ENCODE peak calls at places on chromosomes 16 and 17, in nine cellular contexts. One of them, this sample, is unnamed.

GRCh38 chr16:89349947-89350633 is 132.6 kb downstream of the ZNF778 start:
- DNase-seq in skeletal muscle cell: no peak
- DNase-seq in tibial artery: no peak
- DNase-seq in heart left ventricle: no peak
- DNase-seq in CD8-positive, alpha-beta memory T cell: no peak
- DNase-seq in IMR-90: no peak
- DNase-seq in fibroblast of pulmonary artery: no peak
- DNase-seq in GM06990: no peak
- DNase-seq in uterus: no peak
- DNase-seq in this sample: no peak

GRCh38 chr16:371729-372521 is 1.6 kb upstream of the MRPL28 start:
- DNase-seq in GM06990: no peak
- DNase-seq in CD8-positive, alpha-beta memory T cell: no peak
- DNase-seq in uterus: no peak
- DNase-seq in fibroblast of pulmonary artery: no peak
- DNase-seq in tibial artery: no peak
- DNase-seq in heart left ventricle: no peak
- DNase-seq in skeletal muscle cell: no peak
- DNase-seq in IMR-90: no peak
- DNase-seq in this sample: no peak

GRCh38 chr17:7004398-7005253 is 7.8 kb upstream of the RNASEK start:
- DNase-seq in fibroblast of pulmonary artery: peak; percentile 69
- DNase-seq in uterus: no peak
- DNase-seq in heart left ventricle: no peak
- DNase-seq in IMR-90: peak; percentile 54
- DNase-seq in CD8-positive, alpha-beta memory T cell: no peak
- DNase-seq in GM06990: no peak
- DNase-seq in skeletal muscle cell: no peak
- DNase-seq in tibial artery: no peak
- DNase-seq in this sample: peak; percentile 53

GRCh38 chr17:58626905-58627304 is 64.9 kb downstream of the TEX14 start:
- DNase-seq in tibial artery: no peak
- DNase-seq in GM06990: no peak
- DNase-seq in skeletal muscle cell: no peak
- DNase-seq in heart left ventricle: no peak
- DNase-seq in IMR-90: no peak
- DNase-seq in fibroblast of pulmonary artery: no peak
- DNase-seq in CD8-positive, alpha-beta memory T cell: no peak
- DNase-seq in uterus: no peak
- DNase-seq in this sample: no peak

GRCh38 chr17:8158267-8159031 is 4.3 kb downstream of the VAMP2 start:
- DNase-seq in IMR-90: peak; percentile 87
- DNase-seq in uterus: peak; percentile 95
- DNase-seq in heart left ventricle: peak; percentile 92
- DNase-seq in fibroblast of pulmonary artery: peak; percentile 94
- DNase-seq in skeletal muscle cell: no peak
- DNase-seq in GM06990: peak; percentile 57
- DNase-seq in tibial artery: peak; percentile 95
- DNase-seq in CD8-positive, alpha-beta memory T cell: peak; percentile 81
- DNase-seq in this sample: peak; percentile 92

GRCh38 chr17:60901806-60902205 is 224.2 kb downstream of the BCAS3 start:
- DNase-seq in uterus: no peak
- DNase-seq in CD8-positive, alpha-beta memory T cell: no peak
- DNase-seq in fibroblast of pulmonary artery: peak; percentile 72
- DNase-seq in IMR-90: peak; percentile 81
- DNase-seq in GM06990: no peak
- DNase-seq in skeletal muscle cell: no peak
- DNase-seq in heart left ventricle: no peak
- DNase-seq in tibial artery: no peak
- DNase-seq in this sample: peak; percentile 42

GRCh38 chr16:16092925-16093624 is 130.2 kb downstream of the ABCC6 start:
- DNase-seq in tibial artery: no peak
- DNase-seq in GM06990: no peak
- DNase-seq in CD8-positive, alpha-beta memory T cell: no peak
- DNase-seq in uterus: peak; percentile 53
- DNase-seq in skeletal muscle cell: peak; percentile 34
- DNase-seq in heart left ventricle: no peak
- DNase-seq in fibroblast of pulmonary artery: peak; percentile 48
- DNase-seq in IMR-90: peak; percentile 77
- DNase-seq in this sample: peak; percentile 29

GRCh38 chr16:53207810-53208752 is 153.3 kb downstream of the CHD9 start:
- DNase-seq in fibroblast of pulmonary artery: peak; percentile 89
- DNase-seq in CD8-positive, alpha-beta memory T cell: no peak
- DNase-seq in heart left ventricle: peak; percentile 41
- DNase-seq in uterus: peak; percentile 41
- DNase-seq in tibial artery: no peak
- DNase-seq in IMR-90: peak; percentile 83
- DNase-seq in GM06990: peak; percentile 62
- DNase-seq in skeletal muscle cell: peak; percentile 51
- DNase-seq in this sample: peak; percentile 85

GRCh38 chr16:2008009-2008526 is 1.6 kb downstream of the ZNF598 start:
- DNase-seq in uterus: no peak
- DNase-seq in tibial artery: no peak
- DNase-seq in CD8-positive, alpha-beta memory T cell: no peak
- DNase-seq in heart left ventricle: peak; percentile 39
- DNase-seq in IMR-90: peak; percentile 34
- DNase-seq in fibroblast of pulmonary artery: peak; percentile 72
- DNase-seq in skeletal muscle cell: no peak
- DNase-seq in GM06990: no peak
- DNase-seq in this sample: peak; percentile 39

GRCh38 chr17:50908860-50909764 is 43.0 kb upstream of the TOB1 start:
- DNase-seq in GM06990: no peak
- DNase-seq in uterus: no peak
- DNase-seq in heart left ventricle: peak; percentile 87
- DNase-seq in skeletal muscle cell: peak; percentile 35
- DNase-seq in CD8-positive, alpha-beta memory T cell: peak; percentile 40
- DNase-seq in tibial artery: no peak
- DNase-seq in fibroblast of pulmonary artery: no peak
- DNase-seq in IMR-90: no peak
- DNase-seq in this sample: peak; percentile 67

GRCh38 chr17:75090871-75091854 is 3.4 kb downstream of the SLC16A5 start:
- DNase-seq in fibroblast of pulmonary artery: no peak
- DNase-seq in GM06990: no peak
- DNase-seq in IMR-90: no peak
- DNase-seq in heart left ventricle: no peak
- DNase-seq in skeletal muscle cell: no peak
- DNase-seq in tibial artery: no peak
- DNase-seq in uterus: no peak
- DNase-seq in CD8-positive, alpha-beta memory T cell: no peak
- DNase-seq in this sample: no peak

GRCh38 chr16:23917621-23918020 is 81.8 kb downstream of the PRKCB start:
- DNase-seq in GM06990: peak; percentile 59
- DNase-seq in CD8-positive, alpha-beta memory T cell: no peak
- DNase-seq in uterus: no peak
- DNase-seq in fibroblast of pulmonary artery: no peak
- DNase-seq in IMR-90: no peak
- DNase-seq in heart left ventricle: no peak
- DNase-seq in skeletal muscle cell: no peak
- DNase-seq in tibial artery: no peak
- DNase-seq in this sample: no peak

GRCh38 chr17:6610011-6610410 is 30.5 kb downstream of the KIAA0753 start:
- DNase-seq in GM06990: no peak
- DNase-seq in uterus: no peak
- DNase-seq in skeletal muscle cell: no peak
- DNase-seq in IMR-90: peak; percentile 11
- DNase-seq in CD8-positive, alpha-beta memory T cell: no peak
- DNase-seq in fibroblast of pulmonary artery: no peak
- DNase-seq in tibial artery: no peak
- DNase-seq in heart left ventricle: no peak
- DNase-seq in this sample: peak; percentile 13

GRCh38 chr17:74671031-74671771 is 41.5 kb downstream of the CD300LF start:
- DNase-seq in tibial artery: peak; percentile 75
- DNase-seq in uterus: peak; percentile 25
- DNase-seq in fibroblast of pulmonary artery: peak; percentile 87
- DNase-seq in heart left ventricle: peak; percentile 83
- DNase-seq in IMR-90: peak; percentile 58
- DNase-seq in skeletal muscle cell: peak; percentile 12
- DNase-seq in GM06990: peak; percentile 23
- DNase-seq in CD8-positive, alpha-beta memory T cell: peak; percentile 49
- DNase-seq in this sample: peak; percentile 67

GRCh38 chr16:70258065-70258464 is 6.3 kb upstream of the EXOSC6 start:
- DNase-seq in CD8-positive, alpha-beta memory T cell: no peak
- DNase-seq in GM06990: no peak
- DNase-seq in tibial artery: peak; percentile 62
- DNase-seq in uterus: no peak
- DNase-seq in IMR-90: no peak
- DNase-seq in heart left ventricle: no peak
- DNase-seq in skeletal muscle cell: no peak
- DNase-seq in fibroblast of pulmonary artery: no peak
- DNase-seq in this sample: no peak

GRCh38 chr16:67825906-67826305 is 16.2 kb upstream of the THAP11 start:
- DNase-seq in heart left ventricle: no peak
- DNase-seq in skeletal muscle cell: no peak
- DNase-seq in CD8-positive, alpha-beta memory T cell: no peak
- DNase-seq in IMR-90: no peak
- DNase-seq in fibroblast of pulmonary artery: no peak
- DNase-seq in GM06990: no peak
- DNase-seq in uterus: no peak
- DNase-seq in tibial artery: no peak
- DNase-seq in this sample: no peak

GRCh38 chr17:2545393-2545792 is 33.7 kb upstream of the METTL16 start:
- DNase-seq in CD8-positive, alpha-beta memory T cell: no peak
- DNase-seq in uterus: no peak
- DNase-seq in heart left ventricle: peak; percentile 61
- DNase-seq in tibial artery: no peak
- DNase-seq in GM06990: no peak
- DNase-seq in fibroblast of pulmonary artery: no peak
- DNase-seq in skeletal muscle cell: no peak
- DNase-seq in IMR-90: no peak
- DNase-seq in this sample: no peak

GRCh38 chr16:84883301-84883700 is 63.5 kb downstream of the CRISPLD2 start:
- DNase-seq in CD8-positive, alpha-beta memory T cell: no peak
- DNase-seq in GM06990: no peak
- DNase-seq in heart left ventricle: peak; percentile 69
- DNase-seq in skeletal muscle cell: no peak
- DNase-seq in tibial artery: no peak
- DNase-seq in fibroblast of pulmonary artery: no peak
- DNase-seq in uterus: no peak
- DNase-seq in IMR-90: no peak
- DNase-seq in this sample: peak; percentile 17

GRCh38 chr16:56866955-56867830 is 2.2 kb downstream of the SLC12A3 start:
- DNase-seq in heart left ventricle: no peak
- DNase-seq in IMR-90: peak; percentile 67
- DNase-seq in uterus: peak; percentile 41
- DNase-seq in skeletal muscle cell: no peak
- DNase-seq in CD8-positive, alpha-beta memory T cell: no peak
- DNase-seq in GM06990: no peak
- DNase-seq in fibroblast of pulmonary artery: peak; percentile 82
- DNase-seq in tibial artery: no peak
- DNase-seq in this sample: peak; percentile 63

GRCh38 chr17:50905460-50905803 is 39.3 kb upstream of the TOB1 start:
- DNase-seq in IMR-90: no peak
- DNase-seq in skeletal muscle cell: no peak
- DNase-seq in GM06990: no peak
- DNase-seq in fibroblast of pulmonary artery: no peak
- DNase-seq in tibial artery: no peak
- DNase-seq in heart left ventricle: no peak
- DNase-seq in uterus: no peak
- DNase-seq in CD8-positive, alpha-beta memory T cell: no peak
- DNase-seq in this sample: no peak

DNA sequence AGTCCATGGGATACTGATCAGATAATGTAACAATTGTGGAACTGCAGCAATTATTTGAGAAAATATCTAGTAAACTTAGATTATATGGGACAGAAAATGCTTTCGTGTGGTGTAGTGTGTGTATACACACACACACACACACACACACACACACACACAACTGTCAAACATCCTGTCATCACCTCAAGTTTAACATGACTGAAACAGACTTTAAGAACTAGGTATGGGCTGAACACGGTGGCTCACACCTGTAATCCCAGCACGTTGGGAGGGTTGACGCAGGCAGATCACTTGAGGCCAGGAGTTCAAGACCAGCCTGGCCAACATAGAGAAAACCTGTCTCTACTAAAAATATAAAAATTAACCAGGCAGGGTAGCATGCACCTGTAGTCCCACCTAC is 549 bp upstream of the EVI2A start:
- DNase-seq in CD8-positive, alpha-beta memory T cell: peak; percentile 3
- DNase-seq in heart left ventricle: no peak
- DNase-seq in GM06990: no peak
- DNase-seq in skeletal muscle cell: no peak
- DNase-seq in fibroblast of pulmonary artery: no peak
- DNase-seq in uterus: no peak
- DNase-seq in tibial artery: no peak
- DNase-seq in IMR-90: no peak
- DNase-seq in this sample: no peak
- H3K4me3 ChIP-seq in CD8-positive, alpha-beta memory T cell: peak overlapping the region; percentile 3
- H3K4me3 ChIP-seq in heart left ventricle: no peak overlapping the region
- H3K4me3 ChIP-seq in GM06990: no peak overlapping the region
- H3K4me3 ChIP-seq in skeletal muscle cell: no peak overlapping the region
- H3K4me3 ChIP-seq in fibroblast of pulmonary artery: no peak overlapping the region
- H3K4me3 ChIP-seq in uterus: no peak overlapping the region
- H3K4me3 ChIP-seq in tibial artery: no peak overlapping the region
- H3K4me3 ChIP-seq in IMR-90: no peak overlapping the region
- H3K4me3 ChIP-seq in this sample: no peak overlapping the region

GRCh38 chr17:81967533-81968395 is 6.8 kb upstream of the NOTUM start:
- DNase-seq in tibial artery: no peak
- DNase-seq in GM06990: peak; percentile 80
- DNase-seq in fibroblast of pulmonary artery: peak; percentile 67
- DNase-seq in CD8-positive, alpha-beta memory T cell: peak; percentile 72
- DNase-seq in heart left ventricle: peak; percentile 84
- DNase-seq in uterus: peak; percentile 56
- DNase-seq in skeletal muscle cell: no peak
- DNase-seq in IMR-90: peak; percentile 32
- DNase-seq in this sample: peak; percentile 52
- H3K4me3 ChIP-seq in tibial artery: no peak overlapping the region
- H3K4me3 ChIP-seq in GM06990: no peak overlapping the region
- H3K4me3 ChIP-seq in fibroblast of pulmonary artery: no peak overlapping the region
- H3K4me3 ChIP-seq in CD8-positive, alpha-beta memory T cell: peak overlapping the region; percentile 54
- H3K4me3 ChIP-seq in heart left ventricle: peak overlapping the region; percentile 8
- H3K4me3 ChIP-seq in uterus: no peak overlapping the region
- H3K4me3 ChIP-seq in skeletal muscle cell: no peak overlapping the region
- H3K4me3 ChIP-seq in IMR-90: no peak overlapping the region
- H3K4me3 ChIP-seq in this sample: no peak overlapping the region

DNA sequence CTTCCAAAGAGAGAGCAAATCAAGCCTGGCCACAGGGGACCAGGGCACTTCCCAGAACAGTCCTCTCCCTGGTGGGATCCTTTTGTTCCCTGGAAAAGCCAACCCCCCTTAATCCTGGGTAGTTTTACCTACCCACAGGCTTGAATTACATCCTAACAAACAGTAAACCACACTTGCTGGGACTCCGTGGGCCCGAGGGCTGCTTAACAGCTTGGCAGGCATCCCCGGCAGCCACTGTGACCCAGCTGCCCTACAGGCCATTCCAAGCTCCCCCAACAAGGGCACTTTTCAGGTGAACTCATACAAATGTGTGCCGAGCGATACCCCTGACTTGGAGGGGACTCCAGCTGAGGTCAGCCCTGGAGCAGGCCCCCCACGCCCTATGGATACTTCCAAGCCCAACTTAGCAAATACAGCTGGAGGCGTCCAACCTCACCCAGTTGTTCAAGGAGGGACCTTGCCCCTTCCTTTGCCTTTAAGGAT is 26.4 kb downstream of the ADCY9 start:
- DNase-seq in uterus: no peak
- DNase-seq in heart left ventricle: no peak
- DNase-seq in fibroblast of pulmonary artery: no peak
- DNase-seq in skeletal muscle cell: no peak
- DNase-seq in CD8-positive, alpha-beta memory T cell: no peak
- DNase-seq in IMR-90: no peak
- DNase-seq in GM06990: no peak
- DNase-seq in tibial artery: no peak
- DNase-seq in this sample: no peak
- H3K4me3 ChIP-seq in uterus: no peak overlapping the region
- H3K4me3 ChIP-seq in heart left ventricle: no peak overlapping the region
- H3K4me3 ChIP-seq in fibroblast of pulmonary artery: no peak overlapping the region
- H3K4me3 ChIP-seq in skeletal muscle cell: no peak overlapping the region
- H3K4me3 ChIP-seq in CD8-positive, alpha-beta memory T cell: no peak overlapping the region
- H3K4me3 ChIP-seq in IMR-90: no peak overlapping the region
- H3K4me3 ChIP-seq in GM06990: no peak overlapping the region
- H3K4me3 ChIP-seq in tibial artery: no peak overlapping the region
- H3K4me3 ChIP-seq in this sample: no peak overlapping the region

GRCh38 chr17:78507526-78507925 is 69.7 kb downstream of the DNAH17 start:
- DNase-seq in heart left ventricle: no peak
- DNase-seq in IMR-90: no peak
- DNase-seq in fibroblast of pulmonary artery: no peak
- DNase-seq in tibial artery: no peak
- DNase-seq in GM06990: no peak
- DNase-seq in uterus: no peak
- DNase-seq in CD8-positive, alpha-beta memory T cell: no peak
- DNase-seq in skeletal muscle cell: no peak
- DNase-seq in this sample: no peak
- H3K4me3 ChIP-seq in heart left ventricle: no peak overlapping the region
- H3K4me3 ChIP-seq in IMR-90: no peak overlapping the region
- H3K4me3 ChIP-seq in fibroblast of pulmonary artery: no peak overlapping the region
- H3K4me3 ChIP-seq in tibial artery: no peak overlapping the region
- H3K4me3 ChIP-seq in GM06990: no peak overlapping the region
- H3K4me3 ChIP-seq in uterus: no peak overlapping the region
- H3K4me3 ChIP-seq in CD8-positive, alpha-beta memory T cell: no peak overlapping the region
- H3K4me3 ChIP-seq in skeletal muscle cell: no peak overlapping the region
- H3K4me3 ChIP-seq in this sample: no peak overlapping the region